ENCODE peak calls at places on chromosomes 12 and 14, in seven cellular contexts. G, Z, N, A, E, U and S are unnamed samples.

GRCh38 chr12:87086118-87086891 is 830.1 kb upstream of the MGAT4C start:
- DNase-seq in G (no peak), N (no peak), Z (no peak), E (peak; percentile 44), U (no peak), A (peak; percentile 16), S (no peak)

GRCh38 chr12:59652098-59652497 is 56.3 kb downstream of the SLC16A7 start:
- DNase-seq in G (no peak), E (no peak), A (no peak), Z (no peak), N (no peak), U (no peak), S (no peak)

GRCh38 chr12:67774983-67775587 is 126.5 kb downstream of the DYRK2 start:
- DNase-seq in A (no peak), N (no peak), U (no peak), Z (no peak), G (no peak), E (no peak), S (no peak)

GRCh38 chr12:74641694-74642093 is 104.1 kb downstream of the ATXN7L3B start:
- DNase-seq in Z (no peak), N (no peak), G (no peak), A (no peak), U (no peak), E (no peak), S (no peak)

GRCh38 chr14:87139299-87139698 is 853.7 kb downstream of the GALC start:
- DNase-seq in E (peak; percentile 21), N (no peak), A (no peak), G (no peak), U (no peak), Z (no peak), S (no peak)

GRCh38 chr12:457676-458075 is 2.1 kb upstream of the B4GALNT3 start:
- DNase-seq in U (no peak), Z (no peak), N (no peak), A (no peak), E (no peak), G (no peak), S (no peak)

GRCh38 chr12:120361506-120362208 is 7.3 kb downstream of the MSI1 start:
- DNase-seq in N (peak; percentile 100), A (peak; percentile 67), Z (no peak), U (peak; percentile 81), E (peak; percentile 67), G (no peak), S (peak; percentile 96)

GRCh38 chr12:26266881-26267280 is 71.5 kb downstream of the SSPN start:
- DNase-seq in A (no peak), Z (no peak), U (no peak), N (no peak), G (no peak), E (no peak), S (no peak)

GRCh38 chr12:93197067-93197593 is 180.6 kb upstream of the NUDT4 start:
- DNase-seq in N (no peak), U (no peak), Z (no peak), A (no peak), G (no peak), E (peak; percentile 65), S (no peak)

GRCh38 chr14:68777644-68778043 is 15.2 kb downstream of the ZFP36L1 start:
- DNase-seq in U (no peak), A (no peak), G (no peak), E (no peak), Z (no peak), N (no peak), S (no peak)

GRCh38 chr12:51683763-51684357 is 92.8 kb downstream of the SCN8A start:
- DNase-seq in N (no peak), A (no peak), G (no peak), E (peak; percentile 68), Z (no peak), U (no peak), S (no peak)

GRCh38 chr12:59194794-59195193 is 274.5 kb upstream of the LRIG3 start:
- DNase-seq in Z (no peak), U (no peak), N (peak; percentile 7), A (no peak), E (no peak), G (no peak), S (peak; percentile 13)

GRCh38 chr14:56811596-56812363 is 1.5 kb upstream of the OTX2 start:
- DNase-seq in A (no peak), G (no peak), U (no peak), E (no peak), N (peak; percentile 71), Z (no peak), S (no peak)

GRCh38 chr12:102034346-102034745 is 27.4 kb downstream of the WASHC3 start:
- DNase-seq in U (no peak), Z (no peak), E (peak; percentile 64), G (no peak), A (no peak), N (no peak), S (no peak)

GRCh38 chr12:22743700-22744099 is 118.7 kb downstream of the ETNK1 start:
- DNase-seq in U (no peak), Z (no peak), A (no peak), N (no peak), G (no peak), E (peak; percentile 20), S (no peak)

GRCh38 chr14:30196861-30197260 is 269.2 kb upstream of the PRKD1 start:
- DNase-seq in A (no peak), U (no peak), E (no peak), N (no peak), Z (no peak), G (no peak), S (no peak)
- H3K4me3 ChIP-seq in A (no peak overlapping the region), U (no peak overlapping the region), E (no peak overlapping the region), N (no peak overlapping the region), Z (no peak overlapping the region), G (no peak overlapping the region), S (no peak overlapping the region)

GRCh38 chr14:32494566-32495434 is 165.7 kb downstream of the AKAP6 start:
- DNase-seq in E (no peak), N (no peak), A (no peak), Z (no peak), U (no peak), G (no peak), S (peak; percentile 77)
- H3K4me3 ChIP-seq in E (no peak overlapping the region), N (no peak overlapping the region), A (no peak overlapping the region), Z (no peak overlapping the region), U (no peak overlapping the region), G (peak overlapping the region; percentile 58), S (peak overlapping the region; percentile 53)

GRCh38 chr12:91380651-91381050 is 198.0 kb upstream of the DCN start:
- DNase-seq in A (no peak), Z (no peak), E (no peak), U (no peak), N (no peak), G (no peak), S (no peak)
- H3K4me3 ChIP-seq in A (no peak overlapping the region), Z (no peak overlapping the region), E (no peak overlapping the region), U (peak overlapping the region; percentile 28), N (peak overlapping the region; percentile 54), G (peak overlapping the region; percentile 68), S (no peak overlapping the region)

GRCh38 chr12:50402270-50403000 is 1.8 kb downstream of the LARP4 start:
- DNase-seq in G (no peak), A (no peak), U (no peak), Z (no peak), N (no peak), E (no peak), S (no peak)

GRCh38 chr12:50404307-50404706 is 3.6 kb downstream of the LARP4 start:
- DNase-seq in E (no peak), Z (no peak), N (no peak), G (no peak), A (no peak), U (no peak), S (no peak)

GRCh38 chr12:50401383-50402155 is 884 bp downstream of the LARP4 start:
- DNase-seq in Z (no peak), G (no peak), E (peak; percentile 69), U (no peak), N (peak; percentile 59), A (no peak), S (no peak)

GRCh38 chr12:50400638-50401382 is at the start of gene LARP4:
- DNase-seq in A (peak; percentile 95), E (peak; percentile 92), U (peak; percentile 95), Z (peak; percentile 96), G (peak; percentile 68), N (peak; percentile 96), S (peak; percentile 98)

GRCh38 chr12:50403001-50403440 is 2.3 kb downstream of the LARP4 start:
- DNase-seq in N (no peak), A (no peak), E (no peak), Z (no peak), U (no peak), G (no peak), S (no peak)
- H3K4me3 ChIP-seq in N (peak overlapping the region; percentile 70), A (peak overlapping the region; percentile 78), E (peak overlapping the region; percentile 96), Z (peak overlapping the region; percentile 91), U (peak overlapping the region; percentile 67), G (peak overlapping the region; percentile 96), S (peak overlapping the region; percentile 86)

GRCh38 chr12:20212658-20213387 is 155.5 kb upstream of the PDE3A start:
- DNase-seq in E (peak; percentile 100), A (peak; percentile 99), Z (peak; percentile 74), U (no peak), G (peak; percentile 53), N (peak; percentile 93), S (peak; percentile 95)
- H3K4me3 ChIP-seq in E (no peak overlapping the region), A (no peak overlapping the region), Z (peak overlapping the region; percentile 15), U (no peak overlapping the region), G (peak overlapping the region; percentile 62), N (no peak overlapping the region), S (peak overlapping the region; percentile 47)